ENCODE peak calls at places on chromosomes 3 and 15, in four cellular contexts. T is A549, A is HepG2, K is upper lobe of left lung. D is an unnamed sample.

GRCh38 chr15:89389841-89390603 is 55.4 kb upstream of the POLG start:
- ATAC-seq in K (no peak), T (no peak), A (peak), D (no peak)

GRCh38 chr3:144480520-144480919 is 508.9 kb downstream of the DIPK2A start:
- ATAC-seq in A (no peak), K (no peak), T (no peak), D (no peak)

GRCh38 chr3:186653984-186654383 is 11.8 kb upstream of the HRG start:
- ATAC-seq in T (peak), K (no peak), A (peak), D (no peak)

GRCh38 chr3:102673271-102674115 is 238.7 kb downstream of the ZPLD1 start:
- ATAC-seq in K (no peak), A (peak), T (peak), D (peak)

GRCh38 chr3:172918165-172918564 is 167.6 kb downstream of the ECT2 start:
- ATAC-seq in T (no peak), K (no peak), A (peak), D (no peak)

GRCh38 chr3:3744826-3745225 is 54.4 kb upstream of the LRRN1 start:
- ATAC-seq in A (no peak), K (no peak), T (no peak), D (no peak)

GRCh38 chr3:127491909-127492308 is 98.6 kb downstream of the TPRA1 start:
- ATAC-seq in T (no peak), A (no peak), K (no peak), D (no peak)

GRCh38 chr3:40201770-40202169 is 107.7 kb upstream of the EIF1B start:
- ATAC-seq in A (no peak), T (no peak), K (no peak), D (no peak)

GRCh38 chr3:193910886-193911738 is 224.8 kb upstream of the HES1 start:
- ATAC-seq in T (no peak), K (peak), A (no peak), D (no peak)

GRCh38 chr3:105747056-105747455 is 121.8 kb downstream of the CBLB start:
- ATAC-seq in A (no peak), K (no peak), T (peak), D (peak)
- TF ChIP-seq EP300 in A (no peak), K (no peak), T (no peak), D (no peak)

GRCh38 chr15:40716165-40716564 is 21.2 kb downstream of the RAD51 start:
- ATAC-seq in A (no peak), K (no peak), T (no peak), D (no peak)

DNA sequence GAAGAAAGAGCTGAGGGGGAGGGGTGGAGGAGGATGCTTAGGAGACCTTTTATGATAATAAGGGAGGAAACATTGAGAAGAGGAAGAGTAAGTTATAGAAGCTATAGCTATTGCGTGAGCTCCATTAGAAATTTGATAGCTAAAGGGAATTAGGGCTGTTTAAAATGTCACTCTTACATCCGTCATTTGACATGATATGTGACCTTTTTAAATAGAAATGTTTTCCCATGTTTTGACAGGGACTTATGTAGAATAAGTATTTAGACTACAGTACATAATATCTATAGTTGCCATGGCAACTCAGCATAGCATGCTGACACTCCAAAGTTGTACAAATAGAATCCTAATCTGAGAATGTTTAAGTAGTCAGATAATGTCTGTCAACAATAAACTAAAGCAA is 19.2 kb downstream of the RAD51 start:
- ATAC-seq in T (no peak), A (no peak), K (no peak), D (no peak)
- TF ChIP-seq EP300 in T (no peak), A (no peak), K (no peak), D (no peak)

DNA sequence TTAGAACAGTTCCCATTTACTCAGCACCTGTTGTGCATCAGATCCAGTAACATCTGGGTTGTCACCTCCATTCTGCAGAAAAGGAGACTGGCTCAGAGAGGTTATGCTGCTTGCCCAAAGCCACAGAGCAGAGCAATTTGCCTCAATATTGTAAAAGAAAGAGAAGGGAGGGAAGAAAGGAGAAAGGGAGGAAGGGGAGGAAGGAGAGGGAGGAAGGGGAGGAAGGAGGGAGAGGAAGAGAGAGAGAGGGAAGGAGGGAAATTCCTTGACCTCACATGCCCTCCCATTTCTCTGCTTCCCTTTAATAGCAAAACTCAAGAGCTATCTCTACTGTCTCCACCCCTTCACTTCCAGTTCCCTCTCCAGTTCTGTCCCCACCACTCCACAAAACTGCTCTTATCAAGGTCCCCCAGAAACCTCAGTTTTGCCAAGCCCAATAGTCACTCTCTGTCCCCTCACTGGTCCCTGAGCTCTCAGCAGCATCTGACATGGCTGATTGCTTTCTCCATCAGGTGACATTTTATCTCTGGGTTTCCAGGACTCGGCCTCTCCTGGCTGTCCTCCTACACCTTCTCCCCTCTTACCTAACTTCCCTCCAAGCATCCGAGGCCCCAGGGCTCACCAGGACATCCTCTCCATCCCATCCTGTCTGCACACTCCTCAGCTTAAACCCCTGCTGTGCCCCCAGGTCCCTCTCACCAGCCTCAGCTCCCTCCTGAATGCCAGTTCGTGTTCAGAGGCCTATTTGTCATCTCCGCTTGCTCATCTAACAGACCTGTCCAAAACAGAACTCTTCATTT is 104.7 kb upstream of the LINGO1 start:
- ATAC-seq in K (no peak), A (no peak), T (no peak), D (no peak)
- TF ChIP-seq EP300 in K (no peak), A (no peak), T (no peak), D (no peak)

GRCh38 chr15:71826196-71826595 is 15.8 kb downstream of the NR2E3 start:
- ATAC-seq in T (no peak), A (no peak), K (no peak), D (no peak)
- TF ChIP-seq EP300 in T (no peak), A (no peak), K (no peak), D (no peak)

DNA sequence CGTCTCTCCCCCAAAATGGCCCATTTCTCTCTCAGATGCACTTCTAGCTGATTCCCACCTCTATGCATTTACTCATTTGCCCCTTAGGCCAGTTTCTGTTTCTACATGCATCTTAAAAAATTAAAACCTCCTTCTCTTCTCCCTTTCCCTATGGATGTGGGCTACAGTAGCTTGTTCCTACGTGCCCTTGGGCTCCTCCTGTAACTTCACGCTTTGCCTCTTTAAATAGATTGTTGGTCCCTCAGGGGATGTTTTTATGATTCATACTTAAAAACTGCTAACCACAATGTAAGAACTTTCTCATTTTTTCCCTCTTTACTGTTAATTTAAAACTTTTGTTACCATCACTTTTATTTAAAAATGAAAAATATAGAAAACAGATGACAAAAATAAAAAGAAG is 185.6 kb upstream of the MRPL3 start:
- ATAC-seq in K (no peak), A (no peak), T (no peak), D (no peak)
- TF ChIP-seq EP300 in K (no peak), A (no peak), T (no peak), D (no peak)

D was measured in gastroesophageal sphincter.